ENCODE peak calls at places on chromosome 20, in eight cellular contexts. E is WTC11, Y is endodermal cell, A is fibroblast of lung, O is left ventricle myocardium inferior, G is pancreas, Q is upper lobe of right lung, B is tibial nerve. F is an unnamed sample.

GRCh38 chr20:40993794-40994540 is 34.7 kb upstream of the TOP1 start:
- DNase-seq in E (no peak), Y (no peak), A (no peak), O (no peak), G (no peak), Q (no peak), B (no peak), F (no peak)

GRCh38 chr20:17835941-17836861 is 132.4 kb downstream of the SNX5 start:
- DNase-seq in E (no peak), Y (no peak), A (peak; percentile 95), O (peak; percentile 87), G (no peak), Q (no peak), B (peak; percentile 66), F (peak; percentile 59)

GRCh38 chr20:50192364-50193168 is 1.9 kb downstream of the CEBPB start:
- DNase-seq in E (peak; percentile 73), Y (peak; percentile 85), A (peak; percentile 93), O (peak; percentile 85), G (peak; percentile 90), Q (peak; percentile 92), B (peak; percentile 75), F (peak; percentile 83)

GRCh38 chr20:50569864-50570836 is 60.0 kb downstream of the PTPN1 start:
- DNase-seq in E (peak; percentile 58), Y (peak; percentile 78), A (peak; percentile 59), O (no peak), G (no peak), Q (no peak), B (no peak), F (peak; percentile 42)

GRCh38 chr20:17168026-17168612 is 58.7 kb upstream of the PCSK2 start:
- DNase-seq in E (no peak), Y (no peak), A (no peak), O (no peak), G (no peak), Q (no peak), B (no peak), F (no peak)

GRCh38 chr20:56229821-56230220 is 18.7 kb upstream of the MC3R start:
- DNase-seq in E (no peak), Y (no peak), A (no peak), O (no peak), G (no peak), Q (no peak), B (no peak), F (peak; percentile 27)

GRCh38 chr20:37630161-37630560 is 63.7 kb upstream of the CTNNBL1 start:
- DNase-seq in E (no peak), Y (no peak), A (no peak), O (no peak), G (no peak), Q (no peak), B (no peak), F (no peak)

GRCh38 chr20:61037498-61037897 is 214.6 kb upstream of the CDH4 start:
- DNase-seq in E (no peak), Y (no peak), A (no peak), O (no peak), G (no peak), Q (no peak), B (no peak), F (peak; percentile 54)

GRCh38 chr20:54723723-54724122 is 248.3 kb downstream of the DOK5 start:
- DNase-seq in E (no peak), Y (no peak), A (no peak), O (no peak), G (no peak), Q (no peak), B (no peak), F (no peak)

GRCh38 chr20:34709836-34710567 is 5.9 kb downstream of the TP53INP2 start:
- DNase-seq in E (peak; percentile 59), Y (peak; percentile 92), A (no peak), O (peak; percentile 85), G (peak; percentile 87), Q (peak; percentile 92), B (no peak), F (peak; percentile 69)

GRCh38 chr20:5056801-5057599 is 55.7 kb upstream of the SLC23A2 start:
- DNase-seq in E (peak; percentile 41), Y (peak; percentile 73), A (peak; percentile 26), O (peak; percentile 39), G (no peak), Q (peak; percentile 71), B (peak; percentile 35), F (peak; percentile 65)

GRCh38 chr20:20734475-20734948 is 22.1 kb upstream of the RALGAPA2 start:
- DNase-seq in E (no peak), Y (no peak), A (no peak), O (no peak), G (no peak), Q (no peak), B (no peak), F (no peak)

DNA sequence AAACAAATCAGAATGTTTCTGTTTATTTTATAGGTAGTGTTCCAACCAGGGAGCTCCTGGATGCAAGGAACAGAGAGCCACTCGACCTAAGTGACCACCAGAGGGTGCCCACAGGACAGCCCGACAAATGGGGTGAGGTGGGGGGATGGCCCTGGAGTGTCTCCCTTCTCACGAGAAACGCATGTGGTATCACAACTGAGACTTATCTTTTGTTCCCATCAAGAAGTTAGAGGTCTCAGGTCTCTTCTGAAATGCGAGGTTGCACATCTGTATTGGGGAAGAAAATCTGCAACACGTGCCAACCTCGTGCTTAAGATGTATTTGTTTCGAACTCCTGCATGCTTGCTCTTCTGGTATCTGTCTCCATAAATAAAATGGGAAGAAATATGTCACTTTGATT is 104.0 kb downstream of the ISM1 start:
- DNase-seq in E (peak; percentile 78), Y (peak; percentile 89), A (peak; percentile 27), O (no peak), G (no peak), Q (no peak), B (no peak), F (peak; percentile 51)
- TF ChIP-seq CTCF in E (peak; percentile 35), Y (peak; percentile 92), A (peak; percentile 55), O (peak; percentile 50), G (no peak), Q (peak; percentile 53), B (peak; percentile 23), F (peak; percentile 38)

DNA sequence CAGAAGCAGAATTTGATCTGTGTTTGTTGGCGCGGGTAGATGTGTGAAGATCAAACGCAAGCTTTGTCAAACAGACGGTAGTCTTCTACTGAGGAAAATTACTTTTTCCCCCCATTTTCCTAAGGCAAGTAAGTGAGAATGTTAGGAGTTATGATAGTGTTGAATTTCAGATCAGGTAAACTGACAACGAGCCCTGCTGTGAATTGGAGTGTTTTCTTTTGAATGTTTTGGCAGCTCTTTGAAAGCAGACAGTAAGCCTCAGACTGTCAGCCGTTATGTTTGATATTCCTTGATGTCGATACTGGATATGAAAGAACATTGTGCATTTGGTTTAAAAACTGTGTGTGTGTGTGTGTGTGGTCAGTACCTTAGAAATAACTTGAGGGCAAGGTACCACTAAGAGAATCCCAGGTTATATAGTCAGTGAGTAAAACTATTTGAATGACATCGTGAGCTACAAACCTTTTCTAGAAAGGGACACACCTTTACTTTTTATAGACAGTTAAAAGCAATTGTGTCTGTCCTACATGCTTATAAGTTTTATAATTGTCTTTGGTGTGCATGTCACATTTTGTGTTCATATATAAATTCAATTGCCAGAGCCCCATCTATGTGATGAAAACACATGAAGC is 84.0 kb upstream of the BMP2 start:
- DNase-seq in E (no peak), Y (no peak), A (no peak), O (no peak), G (no peak), Q (no peak), B (no peak), F (no peak)
- TF ChIP-seq CTCF in E (no peak), Y (no peak), A (no peak), O (no peak), G (no peak), Q (no peak), B (no peak), F (no peak)

DNA sequence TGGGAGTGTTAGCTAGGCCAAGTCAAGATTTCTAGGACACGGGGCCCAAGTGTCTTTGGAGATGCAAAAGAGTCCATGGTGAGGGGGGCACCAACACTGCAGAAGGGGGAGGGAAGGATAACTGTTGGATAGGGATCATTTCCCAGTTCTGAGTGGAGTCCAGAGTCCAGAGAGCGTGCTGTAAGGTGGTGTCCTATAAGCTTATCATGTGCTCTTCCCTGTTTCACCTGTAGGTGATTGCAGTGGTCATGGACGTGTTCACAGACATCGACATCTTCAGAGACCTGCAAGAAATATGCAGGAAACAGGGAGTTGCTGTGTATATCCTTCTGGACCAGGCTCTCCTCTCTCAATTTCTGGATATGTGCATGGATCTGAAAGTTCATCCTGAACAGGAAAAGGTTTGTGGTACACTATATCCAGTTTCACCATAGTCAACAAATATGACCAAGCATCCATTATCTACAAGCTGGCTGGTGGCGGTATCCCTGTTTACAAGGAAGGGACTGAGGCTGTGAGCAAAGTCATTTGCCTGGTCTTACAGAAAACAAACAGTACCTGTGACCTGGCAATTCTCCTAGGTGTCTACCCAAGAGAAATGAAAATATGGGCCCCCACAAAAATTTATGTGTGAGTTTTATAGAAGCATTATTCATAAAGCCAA is 15.6 kb downstream of the FAM83D start:
- DNase-seq in E (no peak), Y (peak; percentile 31), A (no peak), O (no peak), G (no peak), Q (no peak), B (no peak), F (no peak)
- TF ChIP-seq CTCF in E (no peak), Y (peak; percentile 48), A (no peak), O (no peak), G (no peak), Q (no peak), B (no peak), F (no peak)

DNA sequence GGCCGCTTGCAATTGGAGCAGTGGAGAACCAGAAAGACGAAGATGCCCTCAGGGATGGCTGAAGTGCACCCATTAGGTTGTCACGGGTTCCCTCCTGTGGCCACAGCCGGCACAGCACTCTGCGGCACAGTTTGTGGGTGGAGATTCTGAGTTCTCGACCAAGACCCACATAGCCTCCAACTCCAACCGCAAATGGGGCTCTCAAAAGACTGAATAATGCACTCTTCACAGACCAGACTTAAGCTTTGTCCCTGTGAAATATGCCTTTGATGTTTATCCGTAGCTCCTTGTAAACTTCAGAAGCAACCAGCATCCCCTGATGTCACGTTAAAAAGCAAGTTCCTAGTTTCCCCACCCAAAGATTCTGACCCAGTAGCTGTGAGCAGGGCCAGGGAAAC is 934 bp upstream of the CST9 start:
- DNase-seq in E (peak; percentile 91), Y (peak; percentile 97), A (peak; percentile 75), O (peak; percentile 77), G (peak; percentile 66), Q (peak; percentile 88), B (peak; percentile 89), F (peak; percentile 86)
- TF ChIP-seq CTCF in E (peak; percentile 83), Y (peak; percentile 95), A (peak; percentile 98), O (peak; percentile 93), G (peak; percentile 84), Q (peak; percentile 89), B (peak; percentile 90), F (peak; percentile 90)

F was measured in MCF 10A.